ENCODE peak calls at places on chromosome 17, in four cellular contexts. One of them, this sample, is unnamed.

GRCh38 chr17:59300941-59301340 is 30.5 kb upstream of the YPEL2 start:
- DNase-seq in NCI-H82: no peak
- DNase-seq in adipocyte: no peak
- DNase-seq in transverse colon: no peak
- DNase-seq in this sample: no peak

GRCh38 chr17:75979705-75980187 is 706 bp downstream of the TEN1 start:
- DNase-seq in NCI-H82: no peak
- DNase-seq in adipocyte: peak; percentile 88
- DNase-seq in transverse colon: no peak
- DNase-seq in this sample: no peak

GRCh38 chr17:73071387-73071999 is 21.0 kb downstream of the SLC39A11 start:
- DNase-seq in NCI-H82: no peak
- DNase-seq in adipocyte: peak; percentile 36
- DNase-seq in transverse colon: no peak
- DNase-seq in this sample: peak; percentile 45

GRCh38 chr17:3017936-3018335 is 45.5 kb downstream of the OR1D5 start:
- DNase-seq in NCI-H82: no peak
- DNase-seq in adipocyte: no peak
- DNase-seq in transverse colon: no peak
- DNase-seq in this sample: no peak

GRCh38 chr17:27980035-27980434 is 62.4 kb upstream of the NLK start:
- DNase-seq in NCI-H82: no peak
- DNase-seq in adipocyte: no peak
- DNase-seq in transverse colon: no peak
- DNase-seq in this sample: peak; percentile 62

GRCh38 chr17:4229627-4230026 is 34.2 kb downstream of the ANKFY1 start:
- DNase-seq in NCI-H82: no peak
- DNase-seq in adipocyte: peak; percentile 73
- DNase-seq in transverse colon: peak; percentile 33
- DNase-seq in this sample: peak; percentile 64

GRCh38 chr17:78873519-78874340 is 29.3 kb downstream of the CEP295NL start:
- DNase-seq in NCI-H82: no peak
- DNase-seq in adipocyte: peak; percentile 21
- DNase-seq in transverse colon: no peak
- DNase-seq in this sample: no peak

GRCh38 chr17:3804503-3804931 is 3.5 kb upstream of the ITGAE start:
- DNase-seq in NCI-H82: no peak
- DNase-seq in adipocyte: no peak
- DNase-seq in transverse colon: no peak
- DNase-seq in this sample: no peak

GRCh38 chr17:46819906-46820351 is 1.4 kb upstream of the WNT3 start:
- DNase-seq in NCI-H82: no peak
- DNase-seq in adipocyte: no peak
- DNase-seq in transverse colon: no peak
- DNase-seq in this sample: no peak

GRCh38 chr17:3609689-3610088 is 478 bp upstream of the TRPV1 start:
- DNase-seq in NCI-H82: no peak
- DNase-seq in adipocyte: no peak
- DNase-seq in transverse colon: no peak
- DNase-seq in this sample: no peak

GRCh38 chr17:28008526-28008925 is 34.0 kb upstream of the NLK start:
- DNase-seq in NCI-H82: no peak
- DNase-seq in adipocyte: peak; percentile 27
- DNase-seq in transverse colon: peak; percentile 38
- DNase-seq in this sample: peak; percentile 35

GRCh38 chr17:2792541-2793169 is 3.6 kb upstream of the RAP1GAP2 start:
- DNase-seq in NCI-H82: no peak
- DNase-seq in adipocyte: no peak
- DNase-seq in transverse colon: no peak
- DNase-seq in this sample: no peak

GRCh38 chr17:68318103-68318991 is 27.1 kb downstream of the ARSG start:
- DNase-seq in NCI-H82: no peak
- DNase-seq in adipocyte: peak; percentile 45
- DNase-seq in transverse colon: no peak
- DNase-seq in this sample: peak; percentile 62

GRCh38 chr17:39742126-39742855 is 4.6 kb downstream of the GRB7 start:
- DNase-seq in NCI-H82: no peak
- DNase-seq in adipocyte: no peak
- DNase-seq in transverse colon: no peak
- DNase-seq in this sample: no peak

GRCh38 chr17:42917236-42917603 is 16.6 kb downstream of the G6PC1 start:
- DNase-seq in NCI-H82: no peak
- DNase-seq in adipocyte: no peak
- DNase-seq in transverse colon: no peak
- DNase-seq in this sample: no peak

GRCh38 chr17:52143536-52143935 is 15.0 kb downstream of the CA10 start:
- DNase-seq in NCI-H82: peak; percentile 99
- DNase-seq in adipocyte: no peak
- DNase-seq in transverse colon: no peak
- DNase-seq in this sample: no peak

GRCh38 chr17:77371117-77371887 is 230.5 kb downstream of the SEC14L1 start:
- DNase-seq in NCI-H82: no peak
- DNase-seq in adipocyte: peak; percentile 79
- DNase-seq in transverse colon: no peak
- DNase-seq in this sample: peak; percentile 76

GRCh38 chr17:40021471-40021961 is 6.3 kb downstream of the CSF3 start:
- DNase-seq in NCI-H82: no peak
- DNase-seq in adipocyte: peak; percentile 72
- DNase-seq in transverse colon: no peak
- DNase-seq in this sample: peak; percentile 78

GRCh38 chr17:72726936-72727335 is 365.6 kb downstream of the SLC39A11 start:
- DNase-seq in NCI-H82: no peak
- DNase-seq in adipocyte: no peak
- DNase-seq in transverse colon: peak; percentile 11
- DNase-seq in this sample: no peak

GRCh38 chr17:79645022-79645776 is 34.3 kb upstream of the RBFOX3 start:
- DNase-seq in NCI-H82: no peak
- DNase-seq in adipocyte: no peak
- DNase-seq in transverse colon: no peak
- DNase-seq in this sample: no peak

GRCh38 chr17:41785091-41785875 is 1.2 kb downstream of the JUP start:
- DNase-seq in NCI-H82: peak; percentile 51
- DNase-seq in adipocyte: no peak
- DNase-seq in transverse colon: peak; percentile 44
- DNase-seq in this sample: no peak

GRCh38 chr17:9206160-9206988 is 185.1 kb downstream of the NTN1 start:
- DNase-seq in NCI-H82: peak; percentile 81
- DNase-seq in adipocyte: no peak
- DNase-seq in transverse colon: no peak
- DNase-seq in this sample: peak; percentile 47

GRCh38 chr17:74769266-74769855 is 6.8 kb downstream of the NAT9 start:
- DNase-seq in NCI-H82: no peak
- DNase-seq in adipocyte: no peak
- DNase-seq in transverse colon: no peak
- DNase-seq in this sample: no peak

GRCh38 chr17:82495844-82496528 is 23.5 kb upstream of the FOXK2 start:
- DNase-seq in NCI-H82: no peak
- DNase-seq in adipocyte: no peak
- DNase-seq in transverse colon: peak; percentile 50
- DNase-seq in this sample: no peak

GRCh38 chr17:65323055-65323454 is 185.9 kb downstream of the RGS9 start:
- DNase-seq in NCI-H82: peak; percentile 51
- DNase-seq in adipocyte: no peak
- DNase-seq in transverse colon: no peak
- DNase-seq in this sample: no peak

GRCh38 chr17:74211141-74211928 is 2.0 kb upstream of the TTYH2 start:
- DNase-seq in NCI-H82: peak; percentile 67
- DNase-seq in adipocyte: no peak
- DNase-seq in transverse colon: no peak
- DNase-seq in this sample: no peak

GRCh38 chr17:74477411-74477810 is 11.0 kb downstream of the CD300A start:
- DNase-seq in NCI-H82: no peak
- DNase-seq in adipocyte: no peak
- DNase-seq in transverse colon: no peak
- DNase-seq in this sample: no peak

GRCh38 chr17:8673621-8674020 is 43.1 kb upstream of the MYH10 start:
- DNase-seq in NCI-H82: no peak
- DNase-seq in adipocyte: peak; percentile 50
- DNase-seq in transverse colon: no peak
- DNase-seq in this sample: peak; percentile 86

GRCh38 chr17:62778990-62779681 is 29.0 kb downstream of the MARCHF10 start:
- DNase-seq in NCI-H82: peak; percentile 45
- DNase-seq in adipocyte: peak; percentile 94
- DNase-seq in transverse colon: peak; percentile 25
- DNase-seq in this sample: peak; percentile 84

GRCh38 chr17:11986179-11986938 is 10.9 kb downstream of the ZNF18 start:
- DNase-seq in NCI-H82: no peak
- DNase-seq in adipocyte: no peak
- DNase-seq in transverse colon: no peak
- DNase-seq in this sample: peak; percentile 33

GRCh38 chr17:78995761-78996451 is 13.7 kb downstream of the CANT1 start:
- DNase-seq in NCI-H82: no peak
- DNase-seq in adipocyte: no peak
- DNase-seq in transverse colon: peak; percentile 90
- DNase-seq in this sample: no peak

GRCh38 chr17:57948169-57948554 is 7.0 kb downstream of the CUEDC1 start:
- DNase-seq in NCI-H82: no peak
- DNase-seq in adipocyte: no peak
- DNase-seq in transverse colon: no peak
- DNase-seq in this sample: no peak

GRCh38 chr17:33983824-33984574 is 271.1 kb upstream of the CCL2 start:
- DNase-seq in NCI-H82: no peak
- DNase-seq in adipocyte: no peak
- DNase-seq in transverse colon: no peak
- DNase-seq in this sample: no peak

GRCh38 chr17:64393000-64393402 is 2.3 kb upstream of the PECAM1 start:
- DNase-seq in NCI-H82: no peak
- DNase-seq in adipocyte: no peak
- DNase-seq in transverse colon: no peak
- DNase-seq in this sample: no peak